ENCODE peak calls at places on chromosomes 2 and 18, in seven cellular contexts. B, Z, V, P, R, Q and I are unnamed samples. For H3K4me1, the result is how much of the 10 kb centered on the place peaks cover.

GRCh38 chr2:55223958-55224760 is 7.9 kb downstream of the CLHC1 start:
- DNase-seq in B (peak), Z (no peak), V (no peak), P (no peak), R (no peak), Q (no peak), I (no peak)

GRCh38 chr2:37306024-37306423 is 18.6 kb downstream of the PRKD3 start:
- DNase-seq in B (no peak), Z (no peak), V (no peak), P (no peak), R (no peak), Q (no peak), I (no peak)

GRCh38 chr2:202064206-202064880 is 8.7 kb upstream of the KIAA2012 start:
- DNase-seq in B (no peak), Z (no peak), V (peak), P (peak), R (no peak), Q (no peak), I (no peak)

GRCh38 chr2:37843554-37843953 is 81.5 kb upstream of the RMDN2 start:
- DNase-seq in B (no peak), Z (no peak), V (peak), P (no peak), R (no peak), Q (no peak), I (no peak)

GRCh38 chr2:64863097-64863820 is 125.9 kb upstream of the SLC1A4 start:
- DNase-seq in B (no peak), Z (no peak), V (no peak), P (no peak), R (no peak), Q (no peak), I (no peak)

GRCh38 chr18:73924316-73924715 is 223.3 kb downstream of the FBXO15 start:
- DNase-seq in B (no peak), Z (no peak), V (no peak), P (no peak), R (no peak), Q (no peak), I (no peak)

GRCh38 chr2:58641001-58641400 is 399.9 kb upstream of the FANCL start:
- DNase-seq in B (no peak), Z (no peak), V (no peak), P (no peak), R (no peak), Q (no peak), I (no peak)

GRCh38 chr18:45879681-45880655 is 54.5 kb downstream of the SIGLEC15 start:
- DNase-seq in B (peak), Z (peak), V (peak), P (peak), R (peak), Q (peak), I (peak)

GRCh38 chr2:240459401-240460242 is 24.2 kb downstream of the GPC1 start:
- DNase-seq in B (no peak), Z (no peak), V (no peak), P (no peak), R (no peak), Q (no peak), I (no peak)

GRCh38 chr2:37837576-37838335 is 87.3 kb upstream of the RMDN2 start:
- DNase-seq in B (no peak), Z (no peak), V (peak), P (no peak), R (no peak), Q (no peak), I (no peak)

GRCh38 chr2:17470855-17471641 is 47.2 kb downstream of the RAD51AP2 start:
- DNase-seq in B (no peak), Z (no peak), V (peak), P (peak), R (no peak), Q (peak), I (no peak)

GRCh38 chr2:12057436-12058166 is 311.2 kb downstream of the LPIN1 start:
- DNase-seq in B (no peak), Z (no peak), V (no peak), P (no peak), R (no peak), Q (no peak), I (no peak)

GRCh38 chr18:54883816-54884604 is 55.7 kb downstream of the RAB27B start:
- DNase-seq in B (no peak), Z (no peak), V (peak), P (no peak), R (no peak), Q (no peak), I (no peak)

GRCh38 chr2:219104107-219105050 is 43.7 kb upstream of the IHH start:
- DNase-seq in B (peak), Z (no peak), V (peak), P (peak), R (no peak), Q (peak), I (peak)

GRCh38 chr2:16308816-16309215 is 356.8 kb downstream of the CYRIA start:
- DNase-seq in B (no peak), Z (no peak), V (no peak), P (no peak), R (no peak), Q (no peak), I (no peak)

GRCh38 chr2:197165020-197165419 is 145.6 kb downstream of the ANKRD44 start:
- DNase-seq in B (no peak), Z (no peak), V (no peak), P (no peak), R (no peak), Q (no peak), I (no peak)

GRCh38 chr2:156321243-156321904 is 11.1 kb downstream of the NR4A2 start:
- DNase-seq in B (peak), Z (no peak), V (no peak), P (peak), R (no peak), Q (no peak), I (peak)

GRCh38 chr2:69330781-69331180 is 56.2 kb downstream of the GFPT1 start:
- DNase-seq in B (no peak), Z (no peak), V (no peak), P (no peak), R (no peak), Q (no peak), I (no peak)
- H3K4me1 ChIP-seq in B (under half), Z (under half), V (under half), P (under half), R (under half), Q (under half), I (under half)

DNA sequence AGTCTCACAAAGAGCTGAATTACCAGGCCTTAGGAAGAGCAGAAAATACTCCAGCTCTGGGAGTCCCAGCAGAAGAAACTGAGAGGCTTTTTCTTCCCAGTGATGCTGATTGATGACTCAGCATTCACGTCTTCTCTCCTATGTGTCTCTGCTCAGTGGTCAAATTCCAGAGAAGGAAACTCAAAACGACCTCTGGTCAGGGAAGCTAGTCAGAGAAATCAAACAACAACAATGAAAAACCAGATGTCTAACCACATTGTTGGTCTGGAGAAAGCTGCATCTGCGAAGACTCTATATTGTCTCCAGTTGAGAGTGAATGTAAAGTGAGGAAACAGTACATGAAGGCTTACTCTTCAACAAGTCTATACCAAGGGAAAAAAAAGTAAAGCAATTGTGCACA is 28.6 kb upstream of the CERS6 start:
- DNase-seq in B (no peak), Z (no peak), V (peak), P (no peak), R (no peak), Q (no peak), I (no peak)
- H3K27ac ChIP-seq in B (no peak), Z (no peak), V (no peak), P (no peak), R (no peak), Q (no peak), I (no peak)

GRCh38 chr2:100742884-100743283 is 77.1 kb upstream of the NPAS2 start:
- DNase-seq in B (no peak), Z (no peak), V (peak), P (no peak), R (no peak), Q (no peak), I (no peak)
- H3K4me3 ChIP-seq in B (no peak), Z (no peak), V (no peak), P (no peak), R (no peak), Q (no peak), I (no peak)

GRCh38 chr18:25164211-25164836 is 187.6 kb downstream of the ZNF521 start:
- DNase-seq in B (peak), Z (no peak), V (no peak), P (no peak), R (no peak), Q (no peak), I (no peak)

GRCh38 chr18:25166113-25166512 is 185.9 kb downstream of the ZNF521 start:
- DNase-seq in B (no peak), Z (no peak), V (peak), P (no peak), R (no peak), Q (no peak), I (no peak)

GRCh38 chr18:25169701-25170100 is 182.3 kb downstream of the ZNF521 start:
- DNase-seq in B (no peak), Z (no peak), V (peak), P (no peak), R (no peak), Q (no peak), I (no peak)

GRCh38 chr18:25168011-25168410 is 184.0 kb downstream of the ZNF521 start:
- DNase-seq in B (no peak), Z (no peak), V (no peak), P (no peak), R (no peak), Q (no peak), I (no peak)

DNA sequence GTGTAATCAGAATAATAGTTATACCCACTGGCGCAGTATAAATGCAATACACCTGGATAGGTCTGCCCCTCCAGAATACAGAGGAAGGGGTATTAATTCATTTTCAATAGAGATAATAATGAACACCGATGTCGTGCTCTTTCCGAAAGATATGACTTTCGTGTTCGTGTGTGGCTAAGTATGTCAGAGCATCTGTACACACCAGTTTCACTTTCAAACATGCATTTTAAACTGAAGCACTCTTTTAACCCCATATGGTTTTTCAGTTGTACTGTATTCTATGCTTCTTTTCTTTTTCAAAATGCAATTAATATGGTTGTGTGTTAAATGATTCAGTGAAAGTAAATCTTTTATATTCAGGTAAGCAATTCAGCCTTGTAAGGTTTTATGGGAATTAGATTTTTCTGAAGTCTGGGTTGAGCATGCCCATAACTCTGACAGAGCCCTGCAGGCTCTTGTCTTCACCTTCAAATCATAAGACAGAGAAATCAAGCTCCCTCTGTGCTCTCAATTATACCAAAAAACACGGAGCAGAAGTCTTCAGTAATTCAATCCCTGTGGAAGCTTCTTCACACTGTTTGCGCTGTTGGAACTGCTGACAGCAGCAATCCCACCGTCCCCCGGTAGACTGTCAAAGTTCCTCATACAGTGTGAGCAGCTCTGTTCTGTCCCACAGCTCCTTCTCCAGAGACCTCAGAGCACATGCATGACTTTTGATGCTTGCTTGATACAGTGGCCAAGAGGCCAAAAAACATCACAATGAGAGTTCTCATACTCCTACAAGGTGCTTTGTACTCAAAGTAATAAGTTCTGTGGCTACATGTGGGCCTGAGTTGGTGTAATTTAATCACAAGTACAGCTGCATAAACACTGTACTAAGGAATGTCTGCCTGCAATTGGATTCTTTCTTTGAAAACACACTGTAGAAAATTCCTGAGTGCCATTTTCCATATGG is 186.9 kb downstream of the ZNF521 start:
- DNase-seq in B (peak), Z (no peak), V (peak), P (no peak), R (no peak), Q (no peak), I (no peak)
- H3K4me1 ChIP-seq in B (under half), Z (under half), V (under half), P (under half), R (under half), Q (under half), I (under half)

DNA sequence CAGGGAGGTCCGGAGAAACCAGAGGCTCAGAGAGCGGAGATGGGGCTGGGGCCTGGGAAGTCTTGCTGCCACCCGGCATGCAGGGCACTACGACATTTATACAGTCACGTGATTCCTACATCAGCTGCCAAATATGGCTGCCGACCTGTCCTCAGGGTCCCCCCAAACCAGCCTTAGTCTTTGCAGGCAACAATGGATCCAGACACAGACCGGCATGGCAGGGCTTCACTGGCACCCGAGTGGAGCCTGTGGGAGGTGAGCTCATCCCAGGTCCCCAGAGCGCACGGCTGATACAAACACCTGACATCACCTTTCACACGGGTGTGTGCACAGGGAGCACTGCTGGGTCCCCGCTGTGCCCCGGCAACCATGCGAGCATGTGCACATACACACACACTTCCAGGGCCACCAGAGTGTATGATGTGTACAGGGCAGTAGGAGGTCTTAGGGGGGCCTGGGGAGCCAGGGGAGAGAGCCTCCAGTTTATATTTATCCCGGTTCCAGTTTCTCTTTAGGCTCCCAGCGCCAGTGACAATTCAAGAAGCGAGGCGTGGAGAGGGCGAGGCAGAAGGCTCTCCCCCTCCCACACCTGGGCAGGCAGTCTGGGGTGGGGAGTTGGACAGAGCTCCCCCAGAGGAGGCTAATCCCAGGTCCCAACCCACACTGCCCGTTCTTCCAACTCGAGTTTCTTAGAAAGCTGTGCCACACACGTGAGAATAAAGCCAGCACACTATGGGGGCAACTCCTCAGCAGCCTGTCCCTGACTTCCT is 2.7 kb downstream of the SEMA4C start:
- DNase-seq in B (no peak), Z (no peak), V (no peak), P (no peak), R (no peak), Q (no peak), I (no peak)
- H3K27ac ChIP-seq in B (peak), Z (peak), V (peak), P (no peak), R (peak), Q (no peak), I (peak)

DNA sequence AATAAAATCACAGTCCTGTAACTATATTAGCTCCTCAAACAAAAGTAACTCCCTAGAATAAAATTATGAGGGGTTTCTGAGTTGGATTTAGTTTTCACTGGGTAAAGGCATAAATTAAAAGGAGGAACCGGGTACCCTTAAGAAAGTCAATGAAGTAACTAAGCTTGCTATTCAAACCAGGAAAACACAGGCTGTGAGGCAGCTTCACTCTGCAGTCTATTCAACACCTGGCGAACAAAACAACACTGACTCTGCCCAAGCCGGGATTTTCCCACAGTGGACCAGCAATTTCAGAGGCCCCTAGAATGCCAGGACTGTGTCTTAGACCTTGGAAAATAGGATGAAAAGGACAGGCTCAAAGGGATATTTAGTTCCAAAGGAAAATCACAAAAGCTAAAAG is 24.6 kb upstream of the CREB1 start:
- DNase-seq in B (no peak), Z (no peak), V (no peak), P (no peak), R (no peak), Q (no peak), I (no peak)
- H3K4me3 ChIP-seq in B (no peak), Z (no peak), V (no peak), P (no peak), R (no peak), Q (no peak), I (no peak)

GRCh38 chr2:25257931-25258771 is 83.6 kb downstream of the DNMT3A start:
- DNase-seq in B (no peak), Z (no peak), V (no peak), P (no peak), R (no peak), Q (no peak), I (no peak)
- H3K4me1 ChIP-seq in B (under half), Z (under half), V (under half), P (under half), R (under half), Q (under half), I (under half)

GRCh38 chr2:120550893-120551446 is 184.7 kb upstream of the GLI2 start:
- DNase-seq in B (no peak), Z (no peak), V (no peak), P (no peak), R (no peak), Q (no peak), I (no peak)

GRCh38 chr2:120550274-120550673 is 185.4 kb upstream of the GLI2 start:
- DNase-seq in B (no peak), Z (no peak), V (no peak), P (no peak), R (no peak), Q (no peak), I (no peak)

GRCh38 chr2:120552800-120553471 is 182.7 kb upstream of the GLI2 start:
- DNase-seq in B (no peak), Z (peak), V (peak), P (peak), R (no peak), Q (peak), I (no peak)

GRCh38 chr2:120551540-120551939 is 184.1 kb upstream of the GLI2 start:
- DNase-seq in B (no peak), Z (no peak), V (peak), P (no peak), R (no peak), Q (no peak), I (no peak)

DNA sequence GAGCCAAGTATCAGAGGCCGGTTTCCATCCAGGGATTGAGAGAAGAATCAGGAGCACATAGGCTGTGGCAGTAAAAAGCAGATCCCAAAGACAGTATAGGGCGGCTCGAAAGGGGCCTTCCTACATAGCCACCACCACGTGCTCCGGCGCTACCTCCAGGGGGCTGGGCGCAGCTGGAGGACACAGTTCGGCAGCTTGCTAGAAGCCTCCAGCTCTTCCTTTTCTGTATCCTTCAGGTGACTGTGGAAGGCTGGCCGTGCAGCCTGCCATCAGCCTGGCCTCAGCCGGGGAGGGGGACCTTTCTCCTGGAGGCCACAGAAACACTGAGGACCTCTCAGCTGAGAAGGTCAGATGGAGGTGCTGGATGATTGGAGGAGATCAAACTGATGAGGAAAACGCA is 183.6 kb upstream of the GLI2 start:
- DNase-seq in B (no peak), Z (no peak), V (no peak), P (no peak), R (no peak), Q (no peak), I (no peak)
- H3K27ac ChIP-seq in B (no peak), Z (peak), V (no peak), P (no peak), R (no peak), Q (no peak), I (no peak)